ENCODE peak calls at places on chromosome 1, in ten cellular contexts. One of them, this sample, is unnamed.

GRCh38 chr1:85148524-85149250 is 52.1 kb downstream of the SYDE2 start:
- DNase-seq in tibial artery: no peak
- DNase-seq in islet precursor cell: no peak
- DNase-seq in cardiac fibroblast: peak
- DNase-seq in PC-3: no peak
- DNase-seq in anterior cingulate cortex: no peak
- DNase-seq in RKO: no peak
- DNase-seq in CD8-positive, alpha-beta memory T cell: no peak
- DNase-seq in activated naive CD4-positive, alpha-beta T cell: no peak
- DNase-seq in CD8-positive, alpha-beta T cell: no peak
- DNase-seq in this sample: no peak

GRCh38 chr1:187626056-187626455 is 797.3 kb downstream of the PLA2G4A start:
- DNase-seq in islet precursor cell: peak
- DNase-seq in tibial artery: no peak
- DNase-seq in anterior cingulate cortex: no peak
- DNase-seq in PC-3: no peak
- DNase-seq in cardiac fibroblast: no peak
- DNase-seq in CD8-positive, alpha-beta memory T cell: no peak
- DNase-seq in CD8-positive, alpha-beta T cell: no peak
- DNase-seq in RKO: no peak
- DNase-seq in activated naive CD4-positive, alpha-beta T cell: no peak
- DNase-seq in this sample: no peak

GRCh38 chr1:25888426-25888987 is 13.0 kb upstream of the PAQR7 start:
- DNase-seq in CD8-positive, alpha-beta T cell: no peak
- DNase-seq in RKO: no peak
- DNase-seq in CD8-positive, alpha-beta memory T cell: no peak
- DNase-seq in anterior cingulate cortex: no peak
- DNase-seq in islet precursor cell: no peak
- DNase-seq in PC-3: no peak
- DNase-seq in tibial artery: no peak
- DNase-seq in activated naive CD4-positive, alpha-beta T cell: no peak
- DNase-seq in cardiac fibroblast: no peak
- DNase-seq in this sample: no peak

GRCh38 chr1:162855461-162856150 is 5.4 kb downstream of the CCDC190 start:
- DNase-seq in cardiac fibroblast: peak
- DNase-seq in CD8-positive, alpha-beta memory T cell: no peak
- DNase-seq in tibial artery: no peak
- DNase-seq in activated naive CD4-positive, alpha-beta T cell: no peak
- DNase-seq in anterior cingulate cortex: no peak
- DNase-seq in RKO: peak
- DNase-seq in CD8-positive, alpha-beta T cell: no peak
- DNase-seq in PC-3: peak
- DNase-seq in islet precursor cell: no peak
- DNase-seq in this sample: no peak

GRCh38 chr1:85372683-85373446 is 92.1 kb downstream of the DDAH1 start:
- DNase-seq in CD8-positive, alpha-beta memory T cell: no peak
- DNase-seq in islet precursor cell: no peak
- DNase-seq in tibial artery: no peak
- DNase-seq in PC-3: no peak
- DNase-seq in RKO: no peak
- DNase-seq in anterior cingulate cortex: no peak
- DNase-seq in CD8-positive, alpha-beta T cell: no peak
- DNase-seq in cardiac fibroblast: peak
- DNase-seq in activated naive CD4-positive, alpha-beta T cell: no peak
- DNase-seq in this sample: no peak

GRCh38 chr1:207025144-207025880 is 7.2 kb downstream of the C1orf116 start:
- DNase-seq in islet precursor cell: no peak
- DNase-seq in PC-3: peak
- DNase-seq in RKO: no peak
- DNase-seq in anterior cingulate cortex: no peak
- DNase-seq in cardiac fibroblast: peak
- DNase-seq in activated naive CD4-positive, alpha-beta T cell: no peak
- DNase-seq in CD8-positive, alpha-beta memory T cell: no peak
- DNase-seq in tibial artery: no peak
- DNase-seq in CD8-positive, alpha-beta T cell: no peak
- DNase-seq in this sample: no peak

GRCh38 chr1:205071801-205072200 is 12.5 kb downstream of the TMEM81 start:
- DNase-seq in tibial artery: peak
- DNase-seq in anterior cingulate cortex: no peak
- DNase-seq in islet precursor cell: peak
- DNase-seq in PC-3: no peak
- DNase-seq in CD8-positive, alpha-beta T cell: no peak
- DNase-seq in CD8-positive, alpha-beta memory T cell: no peak
- DNase-seq in RKO: no peak
- DNase-seq in activated naive CD4-positive, alpha-beta T cell: no peak
- DNase-seq in cardiac fibroblast: no peak
- DNase-seq in this sample: no peak

GRCh38 chr1:190259424-190259823 is 218.2 kb downstream of the BRINP3 start:
- DNase-seq in tibial artery: no peak
- DNase-seq in PC-3: no peak
- DNase-seq in activated naive CD4-positive, alpha-beta T cell: no peak
- DNase-seq in RKO: no peak
- DNase-seq in islet precursor cell: no peak
- DNase-seq in CD8-positive, alpha-beta T cell: no peak
- DNase-seq in anterior cingulate cortex: no peak
- DNase-seq in CD8-positive, alpha-beta memory T cell: no peak
- DNase-seq in cardiac fibroblast: no peak
- DNase-seq in this sample: no peak

GRCh38 chr1:248714248-248714647 is 11.7 kb upstream of the OR14I1 start:
- DNase-seq in RKO: no peak
- DNase-seq in activated naive CD4-positive, alpha-beta T cell: no peak
- DNase-seq in CD8-positive, alpha-beta memory T cell: no peak
- DNase-seq in cardiac fibroblast: no peak
- DNase-seq in PC-3: no peak
- DNase-seq in CD8-positive, alpha-beta T cell: no peak
- DNase-seq in anterior cingulate cortex: no peak
- DNase-seq in tibial artery: no peak
- DNase-seq in islet precursor cell: no peak
- DNase-seq in this sample: no peak

GRCh38 chr1:59718064-59718988 is 96.4 kb upstream of the HOOK1 start:
- DNase-seq in anterior cingulate cortex: no peak
- DNase-seq in RKO: peak
- DNase-seq in cardiac fibroblast: no peak
- DNase-seq in CD8-positive, alpha-beta memory T cell: no peak
- DNase-seq in islet precursor cell: no peak
- DNase-seq in activated naive CD4-positive, alpha-beta T cell: no peak
- DNase-seq in PC-3: peak
- DNase-seq in CD8-positive, alpha-beta T cell: no peak
- DNase-seq in tibial artery: no peak
- DNase-seq in this sample: peak

GRCh38 chr1:27552911-27553420 is 51.0 kb downstream of the AHDC1 start:
- DNase-seq in CD8-positive, alpha-beta memory T cell: no peak
- DNase-seq in anterior cingulate cortex: no peak
- DNase-seq in cardiac fibroblast: no peak
- DNase-seq in activated naive CD4-positive, alpha-beta T cell: no peak
- DNase-seq in CD8-positive, alpha-beta T cell: no peak
- DNase-seq in islet precursor cell: no peak
- DNase-seq in PC-3: no peak
- DNase-seq in tibial artery: no peak
- DNase-seq in RKO: no peak
- DNase-seq in this sample: no peak

GRCh38 chr1:183730107-183730724 is 74.7 kb upstream of the RGL1 start:
- DNase-seq in tibial artery: no peak
- DNase-seq in CD8-positive, alpha-beta memory T cell: no peak
- DNase-seq in RKO: no peak
- DNase-seq in CD8-positive, alpha-beta T cell: no peak
- DNase-seq in PC-3: no peak
- DNase-seq in anterior cingulate cortex: no peak
- DNase-seq in activated naive CD4-positive, alpha-beta T cell: no peak
- DNase-seq in cardiac fibroblast: no peak
- DNase-seq in islet precursor cell: no peak
- DNase-seq in this sample: no peak

GRCh38 chr1:46497020-46497419 is 7.4 kb downstream of the DMBX1 start:
- DNase-seq in RKO: no peak
- DNase-seq in PC-3: no peak
- DNase-seq in islet precursor cell: no peak
- DNase-seq in activated naive CD4-positive, alpha-beta T cell: no peak
- DNase-seq in CD8-positive, alpha-beta T cell: no peak
- DNase-seq in tibial artery: no peak
- DNase-seq in anterior cingulate cortex: no peak
- DNase-seq in cardiac fibroblast: no peak
- DNase-seq in CD8-positive, alpha-beta memory T cell: no peak
- DNase-seq in this sample: no peak